ENCODE peak calls at places on chromosome 1, in ten cellular contexts. One of them, this sample, is unnamed.

GRCh38 chr1:207495816-207496792 is at the start of gene CR1:
- DNase-seq in esophagus squamous epithelium: no peak
- DNase-seq in ovary: no peak
- DNase-seq in suprapubic skin: no peak
- DNase-seq in tibial nerve: peak
- DNase-seq in heart left ventricle: peak
- DNase-seq in A549: no peak
- DNase-seq in IMR-90: no peak
- DNase-seq in right lobe of liver: peak
- DNase-seq in HCT116: no peak
- DNase-seq in this sample: peak

GRCh38 chr1:184260382-184260781 is 126.4 kb upstream of the C1orf21 start:
- DNase-seq in heart left ventricle: no peak
- DNase-seq in ovary: no peak
- DNase-seq in suprapubic skin: no peak
- DNase-seq in right lobe of liver: no peak
- DNase-seq in HCT116: no peak
- DNase-seq in tibial nerve: no peak
- DNase-seq in esophagus squamous epithelium: no peak
- DNase-seq in A549: no peak
- DNase-seq in IMR-90: peak
- DNase-seq in this sample: no peak

GRCh38 chr1:221437924-221438323 is 304.0 kb downstream of the DUSP10 start:
- DNase-seq in suprapubic skin: no peak
- DNase-seq in ovary: no peak
- DNase-seq in esophagus squamous epithelium: no peak
- DNase-seq in IMR-90: peak
- DNase-seq in heart left ventricle: no peak
- DNase-seq in A549: no peak
- DNase-seq in right lobe of liver: no peak
- DNase-seq in HCT116: peak
- DNase-seq in tibial nerve: no peak
- DNase-seq in this sample: no peak

GRCh38 chr1:156281281-156282142 is 1.1 kb downstream of the SMG5 start:
- DNase-seq in IMR-90: peak
- DNase-seq in A549: no peak
- DNase-seq in esophagus squamous epithelium: no peak
- DNase-seq in tibial nerve: no peak
- DNase-seq in ovary: no peak
- DNase-seq in HCT116: no peak
- DNase-seq in suprapubic skin: no peak
- DNase-seq in heart left ventricle: peak
- DNase-seq in right lobe of liver: peak
- DNase-seq in this sample: no peak

GRCh38 chr1:225879521-225880209 is 2.5 kb downstream of the TMEM63A start:
- DNase-seq in suprapubic skin: no peak
- DNase-seq in right lobe of liver: peak
- DNase-seq in ovary: no peak
- DNase-seq in tibial nerve: no peak
- DNase-seq in heart left ventricle: no peak
- DNase-seq in A549: no peak
- DNase-seq in HCT116: no peak
- DNase-seq in esophagus squamous epithelium: no peak
- DNase-seq in IMR-90: no peak
- DNase-seq in this sample: peak

GRCh38 chr1:53654216-53655210 is 84.5 kb downstream of the GLIS1 start:
- DNase-seq in A549: no peak
- DNase-seq in esophagus squamous epithelium: no peak
- DNase-seq in right lobe of liver: peak
- DNase-seq in heart left ventricle: no peak
- DNase-seq in suprapubic skin: peak
- DNase-seq in IMR-90: peak
- DNase-seq in tibial nerve: no peak
- DNase-seq in HCT116: no peak
- DNase-seq in ovary: no peak
- DNase-seq in this sample: no peak

GRCh38 chr1:101293461-101294045 is 56.7 kb downstream of the S1PR1 start:
- DNase-seq in heart left ventricle: no peak
- DNase-seq in HCT116: no peak
- DNase-seq in tibial nerve: no peak
- DNase-seq in IMR-90: peak
- DNase-seq in A549: no peak
- DNase-seq in esophagus squamous epithelium: no peak
- DNase-seq in ovary: no peak
- DNase-seq in right lobe of liver: no peak
- DNase-seq in suprapubic skin: no peak
- DNase-seq in this sample: no peak

GRCh38 chr1:180953291-180953747 is 40.6 kb downstream of the KIAA1614 start:
- DNase-seq in suprapubic skin: peak
- DNase-seq in HCT116: no peak
- DNase-seq in esophagus squamous epithelium: no peak
- DNase-seq in ovary: no peak
- DNase-seq in heart left ventricle: no peak
- DNase-seq in A549: peak
- DNase-seq in IMR-90: no peak
- DNase-seq in tibial nerve: no peak
- DNase-seq in right lobe of liver: no peak
- DNase-seq in this sample: peak

GRCh38 chr1:204968946-204969345 is 74.1 kb upstream of the CNTN2 start:
- DNase-seq in HCT116: no peak
- DNase-seq in right lobe of liver: no peak
- DNase-seq in tibial nerve: no peak
- DNase-seq in ovary: no peak
- DNase-seq in heart left ventricle: no peak
- DNase-seq in IMR-90: no peak
- DNase-seq in suprapubic skin: no peak
- DNase-seq in A549: no peak
- DNase-seq in esophagus squamous epithelium: no peak
- DNase-seq in this sample: no peak

GRCh38 chr1:182601926-182602325 is 2.3 kb downstream of the RGS16 start:
- DNase-seq in A549: no peak
- DNase-seq in heart left ventricle: no peak
- DNase-seq in ovary: no peak
- DNase-seq in esophagus squamous epithelium: no peak
- DNase-seq in right lobe of liver: no peak
- DNase-seq in suprapubic skin: no peak
- DNase-seq in tibial nerve: no peak
- DNase-seq in IMR-90: no peak
- DNase-seq in HCT116: no peak
- DNase-seq in this sample: no peak

GRCh38 chr1:113905435-113905861 is 322 bp downstream of the DCLRE1B start:
- DNase-seq in heart left ventricle: no peak
- DNase-seq in IMR-90: no peak
- DNase-seq in HCT116: no peak
- DNase-seq in tibial nerve: peak
- DNase-seq in esophagus squamous epithelium: no peak
- DNase-seq in suprapubic skin: no peak
- DNase-seq in ovary: peak
- DNase-seq in A549: no peak
- DNase-seq in right lobe of liver: no peak
- DNase-seq in this sample: peak

DNA sequence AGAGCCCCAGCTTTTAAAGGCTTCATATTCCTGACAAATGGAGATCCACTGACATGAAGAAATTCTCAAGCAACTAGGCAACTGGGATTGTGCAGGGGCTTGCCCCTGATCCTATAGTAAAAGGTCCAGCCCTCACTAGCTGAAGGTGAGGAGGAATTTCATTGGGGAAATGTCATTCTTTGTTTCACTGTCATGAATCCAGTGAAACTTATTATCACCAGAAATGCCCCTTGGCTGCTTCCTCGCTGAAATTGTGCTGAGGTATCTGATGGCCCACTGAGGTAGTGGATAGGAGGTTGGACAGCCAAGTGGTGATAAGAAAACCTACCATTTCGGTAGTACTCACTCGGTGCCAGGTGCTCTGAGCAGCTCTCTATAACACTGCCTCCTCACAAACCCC is 36.2 kb downstream of the CCN1 start:
- DNase-seq in heart left ventricle: no peak
- DNase-seq in A549: no peak
- DNase-seq in tibial nerve: no peak
- DNase-seq in HCT116: no peak
- DNase-seq in esophagus squamous epithelium: no peak
- DNase-seq in IMR-90: no peak
- DNase-seq in ovary: no peak
- DNase-seq in suprapubic skin: no peak
- DNase-seq in right lobe of liver: no peak
- DNase-seq in this sample: no peak
- H3K27ac ChIP-seq in heart left ventricle: no peak
- H3K27ac ChIP-seq in A549: no peak
- H3K27ac ChIP-seq in tibial nerve: no peak
- H3K27ac ChIP-seq in HCT116: no peak
- H3K27ac ChIP-seq in esophagus squamous epithelium: no peak
- H3K27ac ChIP-seq in IMR-90: no peak
- H3K27ac ChIP-seq in ovary: no peak
- H3K27ac ChIP-seq in suprapubic skin: no peak
- H3K27ac ChIP-seq in right lobe of liver: no peak
- H3K27ac ChIP-seq in this sample: no peak

DNA sequence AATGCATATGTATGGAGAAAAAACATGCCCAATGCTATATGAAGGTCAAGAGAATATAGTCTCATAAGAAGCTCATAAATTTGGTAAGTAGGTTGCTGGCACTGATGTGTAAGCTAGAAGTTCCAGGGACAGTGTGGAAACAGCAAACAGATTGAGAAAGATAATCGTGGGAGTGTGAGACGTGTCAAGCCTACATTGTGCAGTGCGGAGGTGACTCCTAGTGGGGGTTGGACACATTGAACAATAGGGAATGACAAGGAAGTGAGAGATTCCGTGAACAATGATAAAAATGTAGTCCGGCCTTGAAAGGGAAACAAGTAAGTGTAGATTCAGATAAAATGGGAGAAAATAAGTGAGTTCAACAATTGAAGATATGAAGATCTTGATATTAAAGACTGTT is 788.4 kb upstream of the PRMT6 start:
- DNase-seq in ovary: no peak
- DNase-seq in tibial nerve: no peak
- DNase-seq in IMR-90: no peak
- DNase-seq in HCT116: no peak
- DNase-seq in esophagus squamous epithelium: no peak
- DNase-seq in suprapubic skin: no peak
- DNase-seq in A549: peak
- DNase-seq in right lobe of liver: no peak
- DNase-seq in heart left ventricle: no peak
- DNase-seq in this sample: no peak
- TF ChIP-seq CTCF in ovary: no peak
- TF ChIP-seq CTCF in tibial nerve: no peak
- TF ChIP-seq CTCF in IMR-90: no peak
- TF ChIP-seq CTCF in HCT116: no peak
- TF ChIP-seq CTCF in esophagus squamous epithelium: no peak
- TF ChIP-seq CTCF in suprapubic skin: no peak
- TF ChIP-seq CTCF in A549: no peak
- TF ChIP-seq CTCF in right lobe of liver: no peak
- TF ChIP-seq CTCF in heart left ventricle: peak
- TF ChIP-seq CTCF in this sample: no peak

GRCh38 chr1:11934295-11935039 is at the start of gene PLOD1:
- DNase-seq in A549: peak
- DNase-seq in IMR-90: peak
- DNase-seq in heart left ventricle: peak
- DNase-seq in right lobe of liver: peak
- DNase-seq in tibial nerve: peak
- DNase-seq in ovary: peak
- DNase-seq in suprapubic skin: peak
- DNase-seq in HCT116: no peak
- DNase-seq in esophagus squamous epithelium: peak
- DNase-seq in this sample: peak
- TF ChIP-seq POLR2A in A549: peak
- TF ChIP-seq POLR2A in IMR-90: peak
- TF ChIP-seq POLR2A in heart left ventricle: peak
- TF ChIP-seq POLR2A in right lobe of liver: peak
- TF ChIP-seq POLR2A in tibial nerve: no peak
- TF ChIP-seq POLR2A in ovary: no peak
- TF ChIP-seq POLR2A in suprapubic skin: no peak
- TF ChIP-seq POLR2A in HCT116: peak
- TF ChIP-seq POLR2A in esophagus squamous epithelium: no peak
- TF ChIP-seq POLR2A in this sample: peak

GRCh38 chr1:224492015-224492414 is 57.4 kb upstream of the WDR26 start:
- DNase-seq in tibial nerve: no peak
- DNase-seq in ovary: no peak
- DNase-seq in IMR-90: no peak
- DNase-seq in heart left ventricle: no peak
- DNase-seq in esophagus squamous epithelium: no peak
- DNase-seq in HCT116: no peak
- DNase-seq in right lobe of liver: no peak
- DNase-seq in A549: no peak
- DNase-seq in suprapubic skin: no peak
- DNase-seq in this sample: no peak

GRCh38 chr1:224486801-224487583 is 52.4 kb upstream of the WDR26 start:
- DNase-seq in tibial nerve: no peak
- DNase-seq in right lobe of liver: no peak
- DNase-seq in A549: no peak
- DNase-seq in ovary: no peak
- DNase-seq in HCT116: no peak
- DNase-seq in heart left ventricle: no peak
- DNase-seq in suprapubic skin: no peak
- DNase-seq in esophagus squamous epithelium: no peak
- DNase-seq in IMR-90: peak
- DNase-seq in this sample: no peak

GRCh38 chr1:224490540-224491537 is 56.2 kb upstream of the WDR26 start:
- DNase-seq in right lobe of liver: no peak
- DNase-seq in ovary: no peak
- DNase-seq in esophagus squamous epithelium: no peak
- DNase-seq in tibial nerve: no peak
- DNase-seq in HCT116: no peak
- DNase-seq in heart left ventricle: no peak
- DNase-seq in A549: no peak
- DNase-seq in suprapubic skin: no peak
- DNase-seq in IMR-90: no peak
- DNase-seq in this sample: no peak

GRCh38 chr1:224489585-224490365 is 55.2 kb upstream of the WDR26 start:
- DNase-seq in A549: no peak
- DNase-seq in right lobe of liver: no peak
- DNase-seq in tibial nerve: no peak
- DNase-seq in heart left ventricle: no peak
- DNase-seq in HCT116: no peak
- DNase-seq in ovary: no peak
- DNase-seq in esophagus squamous epithelium: no peak
- DNase-seq in IMR-90: no peak
- DNase-seq in suprapubic skin: no peak
- DNase-seq in this sample: no peak

DNA sequence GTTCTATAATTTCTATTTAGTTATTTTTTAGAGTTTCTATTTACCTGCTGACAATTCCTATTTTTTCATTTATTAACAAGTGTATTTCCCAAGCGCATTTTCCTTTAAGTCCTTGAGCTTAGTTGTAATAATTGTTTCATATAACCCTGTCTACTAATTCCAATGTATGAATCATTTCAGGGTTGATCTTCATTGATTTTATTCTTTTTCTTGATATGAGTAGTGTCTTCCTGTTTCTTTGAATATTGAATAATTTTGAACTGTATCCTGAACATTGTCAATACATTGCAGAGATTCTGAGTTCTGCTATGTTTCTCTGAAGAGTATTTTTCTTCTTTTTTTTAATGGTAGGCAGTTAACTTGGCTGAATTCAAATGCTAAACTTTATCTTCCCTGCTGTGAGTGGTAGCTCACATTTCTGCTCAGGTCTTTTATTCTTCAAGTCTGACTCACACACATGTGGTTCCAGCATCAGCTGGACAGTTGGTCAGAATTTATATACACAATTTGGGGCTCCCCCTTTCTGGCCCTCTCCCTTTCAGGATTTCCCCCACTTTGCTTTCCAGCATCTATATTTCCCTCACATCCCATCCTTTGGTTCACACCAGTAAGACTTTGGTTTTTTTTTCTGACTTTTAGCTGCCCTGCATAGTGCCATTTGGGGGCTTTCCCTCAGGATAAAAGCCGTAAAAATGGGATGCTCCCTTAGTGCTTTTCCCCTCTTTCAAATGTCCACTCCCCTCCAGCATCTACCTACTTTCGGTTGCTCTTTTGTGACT is 54.4 kb upstream of the WDR26 start:
- DNase-seq in suprapubic skin: no peak
- DNase-seq in IMR-90: peak
- DNase-seq in ovary: no peak
- DNase-seq in right lobe of liver: no peak
- DNase-seq in HCT116: no peak
- DNase-seq in heart left ventricle: no peak
- DNase-seq in tibial nerve: no peak
- DNase-seq in esophagus squamous epithelium: no peak
- DNase-seq in A549: no peak
- DNase-seq in this sample: no peak
- H3K27ac ChIP-seq in suprapubic skin: no peak
- H3K27ac ChIP-seq in IMR-90: no peak
- H3K27ac ChIP-seq in ovary: no peak
- H3K27ac ChIP-seq in right lobe of liver: no peak
- H3K27ac ChIP-seq in HCT116: no peak
- H3K27ac ChIP-seq in heart left ventricle: no peak
- H3K27ac ChIP-seq in tibial nerve: no peak
- H3K27ac ChIP-seq in esophagus squamous epithelium: no peak
- H3K27ac ChIP-seq in A549: no peak
- H3K27ac ChIP-seq in this sample: no peak

This sample was measured in body of pancreas.